ENCODE peak calls at places on chromosome 20, in seven cellular contexts. J is psoas muscle, L is cardiac muscle cell, M is heart right ventricle, W is left lung, E is astrocyte of the cerebellum, Y is A549. C is an unnamed sample.

GRCh38 chr20:50743087-50743486 is 11.7 kb downstream of the PARD6B start:
- DNase-seq in J (no peak), L (no peak), M (no peak), W (no peak), E (no peak), Y (no peak), C (no peak)

GRCh38 chr20:9609892-9610502 is 95.6 kb downstream of the LAMP5 start:
- DNase-seq in J (no peak), L (peak), M (peak), W (no peak), E (peak), Y (no peak), C (peak)

GRCh38 chr20:18904192-18904591 is 90.6 kb downstream of the SCP2D1 start:
- DNase-seq in J (no peak), L (no peak), M (no peak), W (no peak), E (no peak), Y (no peak), C (no peak)

GRCh38 chr20:38692436-38693411 is 31.6 kb upstream of the SLC32A1 start:
- DNase-seq in J (no peak), L (peak), M (peak), W (no peak), E (peak), Y (no peak), C (peak)

GRCh38 chr20:15030826-15031225 is 693.4 kb upstream of the FLRT3 start:
- DNase-seq in J (no peak), L (no peak), M (no peak), W (no peak), E (no peak), Y (no peak), C (no peak)

GRCh38 chr20:64038579-64039292 is 2.8 kb downstream of the C20orf204 start:
- DNase-seq in J (peak), L (peak), M (peak), W (peak), E (no peak), Y (peak), C (peak)

GRCh38 chr20:3658019-3658707 is 5.0 kb downstream of the GFRA4 start:
- DNase-seq in J (no peak), L (no peak), M (no peak), W (no peak), E (no peak), Y (no peak), C (no peak)

GRCh38 chr20:37801921-37802320 is 101.0 kb upstream of the VSTM2L start:
- DNase-seq in J (no peak), L (peak), M (no peak), W (no peak), E (no peak), Y (no peak), C (no peak)

GRCh38 chr20:24147961-24148360 is 159.4 kb upstream of the GGTLC1 start:
- DNase-seq in J (no peak), L (no peak), M (no peak), W (no peak), E (no peak), Y (no peak), C (no peak)

GRCh38 chr20:48406462-48407235 is 421.1 kb downstream of the PREX1 start:
- DNase-seq in J (no peak), L (no peak), M (no peak), W (no peak), E (no peak), Y (no peak), C (no peak)

GRCh38 chr20:3727333-3728035 is 5.0 kb upstream of the HSPA12B start:
- DNase-seq in J (peak), L (peak), M (no peak), W (no peak), E (peak), Y (no peak), C (peak)

GRCh38 chr20:23155141-23155590 is 69.0 kb upstream of the CD93 start:
- DNase-seq in J (peak), L (no peak), M (no peak), W (no peak), E (no peak), Y (no peak), C (no peak)

GRCh38 chr20:561437-562231 is 18.0 kb upstream of the CSNK2A1 start:
- DNase-seq in J (peak), L (peak), M (peak), W (peak), E (peak), Y (peak), C (peak)

GRCh38 chr20:325043-325888 is at the start of gene SOX12:
- DNase-seq in J (peak), L (peak), M (peak), W (peak), E (peak), Y (peak), C (peak)

GRCh38 chr20:2692886-2693285 is 306 bp downstream of the EBF4 start:
- DNase-seq in J (no peak), L (peak), M (no peak), W (no peak), E (no peak), Y (peak), C (no peak)

GRCh38 chr20:40452758-40453157 is 236.3 kb downstream of the MAFB start:
- DNase-seq in J (no peak), L (no peak), M (no peak), W (no peak), E (no peak), Y (no peak), C (no peak)

GRCh38 chr20:38315290-38315966 is 11.5 kb downstream of the BPI start:
- DNase-seq in J (no peak), L (peak), M (no peak), W (no peak), E (no peak), Y (no peak), C (peak)

GRCh38 chr20:58308680-58309527 is 611 bp upstream of the RAB22A start:
- DNase-seq in J (peak), L (peak), M (peak), W (peak), E (no peak), Y (peak), C (peak)

GRCh38 chr20:39878809-39879208 is 810.2 kb downstream of the MAFB start:
- DNase-seq in J (no peak), L (no peak), M (no peak), W (no peak), E (no peak), Y (no peak), C (peak)

GRCh38 chr20:36461600-36462439 is 79.5 kb upstream of the MYL9 start:
- DNase-seq in J (peak), L (peak), M (peak), W (peak), E (no peak), Y (no peak), C (peak)

GRCh38 chr20:5369622-5370021 is 52.9 kb upstream of the PROKR2 start:
- DNase-seq in J (no peak), L (no peak), M (no peak), W (no peak), E (no peak), Y (no peak), C (no peak)

GRCh38 chr20:35277531-35278395 is at the start of gene MMP24OS:
- DNase-seq in J (peak), L (peak), M (peak), W (peak), E (peak), Y (peak), C (peak)
- TF ChIP-seq CTCF in J (no peak), L (no peak), M (no peak), W (no peak), E (no peak), Y (no peak), C (no peak)

GRCh38 chr20:62832212-62832922 is 15.5 kb downstream of the COL9A3 start:
- DNase-seq in J (peak), L (no peak), M (no peak), W (peak), E (no peak), Y (no peak), C (peak)
- TF ChIP-seq CTCF in J (no peak), L (no peak), M (no peak), W (no peak), E (no peak), Y (no peak), C (no peak)

GRCh38 chr20:61306935-61307475 is 54.9 kb downstream of the CDH4 start:
- DNase-seq in J (no peak), L (no peak), M (no peak), W (no peak), E (no peak), Y (no peak), C (no peak)
- TF ChIP-seq CTCF in J (no peak), L (no peak), M (no peak), W (no peak), E (no peak), Y (no peak), C (no peak)

DNA sequence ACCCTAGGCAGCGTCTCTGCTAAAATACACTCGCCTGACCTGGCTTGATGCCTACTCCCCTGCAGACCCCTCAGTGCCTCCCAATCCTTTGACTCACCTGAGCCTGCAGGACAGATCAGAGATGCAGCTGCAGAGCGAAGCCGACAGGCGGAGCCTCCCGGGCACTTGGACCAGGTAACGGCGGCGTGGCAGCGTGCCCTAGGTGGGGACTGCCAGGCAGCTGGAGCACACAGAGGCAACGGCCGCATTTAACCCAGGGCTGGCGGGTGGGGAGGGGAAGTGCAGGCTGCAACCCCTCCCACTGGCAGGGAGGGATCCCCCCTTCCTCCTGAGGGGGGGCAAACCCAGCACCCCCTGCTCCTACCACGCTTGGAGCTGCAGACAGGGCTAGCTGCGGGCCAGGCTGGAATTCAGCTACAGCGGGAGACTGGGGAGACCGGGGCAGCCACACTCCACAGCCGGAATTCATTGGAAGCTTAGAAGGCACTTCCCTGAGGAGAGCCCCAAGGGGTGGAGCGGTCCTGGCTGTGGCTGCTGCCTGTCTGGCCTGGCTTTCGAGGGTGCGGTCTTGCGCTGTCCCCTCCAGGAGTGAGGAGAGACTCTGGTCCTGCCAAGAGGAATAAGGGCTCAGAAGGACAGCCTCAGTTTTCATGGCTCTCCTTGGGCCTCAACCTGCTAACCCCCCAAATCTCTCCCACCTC is at the start of gene MATN4:
- DNase-seq in J (peak), L (no peak), M (peak), W (no peak), E (no peak), Y (no peak), C (no peak)
- TF ChIP-seq CTCF in J (no peak), L (no peak), M (no peak), W (no peak), E (no peak), Y (no peak), C (no peak)

DNA sequence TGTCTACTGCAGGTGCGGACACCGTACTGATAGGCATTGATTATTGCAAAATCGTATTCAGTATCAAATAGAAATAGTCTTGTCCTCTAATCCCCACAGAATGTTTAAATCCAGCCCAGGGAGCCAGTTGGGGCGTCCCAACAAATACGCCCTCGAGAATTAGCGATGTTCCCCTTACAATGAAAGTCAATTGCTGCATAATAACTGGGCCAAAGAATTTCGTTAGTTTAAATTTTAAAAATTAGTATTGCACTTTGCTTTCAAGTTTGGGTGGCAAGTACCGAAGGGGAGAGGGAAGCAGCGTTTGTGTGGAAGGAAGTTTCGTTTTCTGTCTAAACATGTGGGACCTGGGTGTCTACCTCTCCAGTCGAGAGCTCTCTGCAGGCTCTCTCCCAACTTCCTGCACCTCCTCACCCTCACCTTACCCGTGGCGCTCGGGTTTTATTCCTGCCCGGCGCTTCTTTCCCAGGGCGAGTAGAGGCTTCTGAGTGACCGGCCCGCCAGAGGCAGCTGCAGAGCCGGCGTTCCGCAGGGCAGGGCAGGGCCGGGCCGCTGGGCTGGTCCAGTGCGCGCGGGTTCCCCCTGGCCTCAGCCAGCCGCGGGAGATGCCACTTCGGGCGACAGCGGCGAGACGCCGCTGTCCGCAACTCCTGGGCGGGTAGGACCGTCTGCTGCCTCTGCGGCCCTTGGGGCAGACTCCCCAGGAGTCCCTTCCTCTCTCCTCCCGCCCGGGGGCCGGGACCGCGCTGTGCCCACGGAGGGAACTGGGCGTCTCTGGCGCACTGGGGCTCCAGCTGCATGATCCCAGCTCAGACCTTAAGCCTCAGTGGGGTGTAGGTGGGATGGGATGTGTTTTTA is 862 bp upstream of the TFAP2C start:
- DNase-seq in J (no peak), L (peak), M (no peak), W (peak), E (no peak), Y (peak), C (peak)
- TF ChIP-seq CTCF in J (no peak), L (no peak), M (no peak), W (no peak), E (no peak), Y (no peak), C (no peak)

C was measured in fibroblast of villous mesenchyme.